ENCODE peak calls at places on chromosomes 1 and 21, in six cellular contexts. O, R, C, T, G and U are unnamed samples.

GRCh38 chr21:39014751-39015150 is 168.5 kb downstream of the PSMG1 start:
- DNase-seq in O (no peak), T (no peak), G (peak), C (no peak), R (no peak), U (no peak)

GRCh38 chr1:165114022-165114888 is 242.3 kb downstream of the LMX1A start:
- DNase-seq in G (peak), R (peak), T (peak), C (no peak), O (peak), U (peak)

GRCh38 chr21:22993822-22994574 is 1995.8 kb downstream of the NCAM2 start:
- DNase-seq in R (no peak), C (no peak), T (no peak), O (no peak), G (no peak), U (no peak)

GRCh38 chr1:147794570-147794969 is 34.2 kb upstream of the GJA5 start:
- DNase-seq in G (no peak), O (no peak), R (no peak), T (no peak), C (no peak), U (no peak)

GRCh38 chr1:39204441-39205081 is at the start of gene MACF1:
- DNase-seq in O (peak), T (peak), G (peak), C (no peak), R (peak), U (peak)

GRCh38 chr21:43315244-43316137 is 111.4 kb downstream of the SIK1 start:
- DNase-seq in C (no peak), O (no peak), G (no peak), R (no peak), T (no peak), U (no peak)

GRCh38 chr21:46626536-46627302 is 8.8 kb upstream of the PRMT2 start:
- DNase-seq in R (no peak), T (no peak), C (no peak), G (no peak), O (no peak), U (no peak)

GRCh38 chr1:12287869-12288268 is 58.0 kb downstream of the VPS13D start:
- DNase-seq in C (no peak), G (no peak), T (no peak), O (no peak), R (no peak), U (no peak)

GRCh38 chr1:197921235-197922069 is 4.3 kb downstream of the LHX9 start:
- DNase-seq in O (no peak), T (no peak), G (no peak), R (no peak), C (no peak), U (peak)

GRCh38 chr1:38558055-38558454 is 301.5 kb downstream of the RRAGC start:
- DNase-seq in G (no peak), R (no peak), O (no peak), T (no peak), C (no peak), U (no peak)

GRCh38 chr1:84796201-84796600 is 96.8 kb downstream of the LPAR3 start:
- DNase-seq in C (no peak), T (no peak), R (no peak), O (no peak), G (no peak), U (no peak)

GRCh38 chr1:5890346-5891106 is 101.7 kb downstream of the NPHP4 start:
- DNase-seq in R (no peak), T (no peak), G (no peak), C (no peak), O (no peak), U (no peak)

GRCh38 chr1:18144921-18145699 is 37.5 kb downstream of the IGSF21 start:
- DNase-seq in T (no peak), R (no peak), O (no peak), G (no peak), C (no peak), U (no peak)

GRCh38 chr1:64343105-64343960 is 126.6 kb upstream of the CACHD1 start:
- DNase-seq in R (no peak), G (peak), C (no peak), T (no peak), O (no peak), U (no peak)

GRCh38 chr1:162372159-162373071 is 4.2 kb downstream of the SPATA46 start:
- DNase-seq in O (no peak), T (no peak), G (no peak), C (no peak), R (no peak), U (peak)

GRCh38 chr1:5973771-5974170 is 18.5 kb downstream of the NPHP4 start:
- DNase-seq in O (no peak), T (no peak), G (no peak), C (no peak), R (no peak), U (no peak)

GRCh38 chr21:19343711-19344110 is 940.1 kb upstream of the TMPRSS15 start:
- DNase-seq in C (no peak), R (no peak), G (no peak), T (no peak), O (no peak), U (no peak)

GRCh38 chr21:42208801-42209490 is 10.0 kb upstream of the ABCG1 start:
- DNase-seq in G (no peak), C (no peak), R (no peak), O (peak), T (no peak), U (no peak)

GRCh38 chr1:51514733-51515132 is 4.3 kb downstream of the EPS15 start:
- DNase-seq in G (no peak), O (no peak), R (no peak), T (no peak), C (no peak), U (no peak)

GRCh38 chr1:168958562-168959289 is 147.8 kb upstream of the ATP1B1 start:
- DNase-seq in G (no peak), T (no peak), C (no peak), R (no peak), O (no peak), U (no peak)

GRCh38 chr1:82343381-82343780 is 542.6 kb downstream of the ADGRL2 start:
- DNase-seq in G (no peak), C (no peak), R (no peak), T (no peak), O (no peak), U (no peak)

GRCh38 chr1:95308276-95308675 is 74.3 kb downstream of the RWDD3 start:
- DNase-seq in G (no peak), O (no peak), C (no peak), T (no peak), R (no peak), U (no peak)

GRCh38 chr1:11286735-11287410 is 13.9 kb downstream of the UBIAD1 start:
- DNase-seq in T (no peak), G (peak), C (no peak), O (no peak), R (no peak), U (no peak)

GRCh38 chr1:90204780-90205179 is 209.9 kb downstream of the ZNF326 start:
- DNase-seq in T (no peak), O (no peak), R (no peak), C (no peak), G (no peak), U (no peak)

GRCh38 chr1:189859385-189859977 is 618.2 kb downstream of the BRINP3 start:
- DNase-seq in O (no peak), R (no peak), T (no peak), G (no peak), C (no peak), U (peak)

GRCh38 chr1:92329356-92330129 is 30.7 kb downstream of the RPAP2 start:
- DNase-seq in G (peak), C (no peak), O (no peak), R (no peak), T (no peak), U (no peak)

GRCh38 chr1:7902478-7903084 is 38.1 kb downstream of the TNFRSF9 start:
- DNase-seq in C (no peak), O (peak), R (peak), G (peak), T (peak), U (peak)

GRCh38 chr1:212442408-212442807 is 9.7 kb downstream of the NENF start:
- DNase-seq in G (no peak), C (no peak), T (no peak), R (no peak), O (no peak), U (no peak)

GRCh38 chr1:82225407-82226197 is 424.9 kb downstream of the ADGRL2 start:
- DNase-seq in C (no peak), R (no peak), O (no peak), G (no peak), T (no peak), U (no peak)

GRCh38 chr1:232283864-232284263 is 346.1 kb downstream of the SIPA1L2 start:
- DNase-seq in C (no peak), O (no peak), T (no peak), R (no peak), G (no peak), U (no peak)

GRCh38 chr1:194052514-194053333 is 866.3 kb upstream of the B3GALT2 start:
- DNase-seq in R (no peak), C (no peak), T (no peak), G (no peak), O (no peak), U (no peak)

GRCh38 chr1:76053021-76053420 is 21.5 kb upstream of the ST6GALNAC3 start:
- DNase-seq in O (no peak), T (no peak), G (no peak), R (no peak), C (no peak), U (no peak)

GRCh38 chr1:92443893-92444292 is 42.8 kb downstream of the GFI1 start:
- DNase-seq in C (no peak), T (no peak), G (no peak), R (no peak), O (no peak), U (no peak)

GRCh38 chr1:3474016-3474415 is 19.6 kb downstream of the ARHGEF16 start:
- DNase-seq in C (no peak), G (no peak), T (no peak), O (no peak), R (no peak), U (no peak)

DNA sequence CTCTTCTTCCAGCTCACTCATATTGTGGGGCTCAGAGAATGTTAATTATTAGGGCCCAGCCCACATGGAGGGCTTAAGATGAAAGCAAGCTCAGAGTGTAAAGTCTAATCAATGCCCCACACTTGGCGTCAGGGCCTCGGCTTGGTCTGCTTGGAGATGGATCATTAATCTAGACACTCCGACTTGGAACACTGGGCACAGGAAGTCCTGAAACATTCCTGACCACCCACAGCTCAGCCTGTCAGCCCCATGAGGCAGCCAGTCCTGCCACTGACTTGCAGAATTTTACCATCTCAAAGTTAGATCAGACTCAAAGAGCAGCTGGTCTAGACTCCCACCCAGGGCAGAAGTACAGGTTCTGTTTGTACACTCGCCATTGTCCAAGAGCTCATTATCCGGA is 69.8 kb upstream of the TRABD2B start:
- DNase-seq in R (no peak), T (no peak), C (no peak), G (no peak), O (peak), U (no peak)
- TF ChIP-seq POLR2A in R (no peak), T (no peak), C (no peak), G (no peak), O (no peak), U (no peak)

DNA sequence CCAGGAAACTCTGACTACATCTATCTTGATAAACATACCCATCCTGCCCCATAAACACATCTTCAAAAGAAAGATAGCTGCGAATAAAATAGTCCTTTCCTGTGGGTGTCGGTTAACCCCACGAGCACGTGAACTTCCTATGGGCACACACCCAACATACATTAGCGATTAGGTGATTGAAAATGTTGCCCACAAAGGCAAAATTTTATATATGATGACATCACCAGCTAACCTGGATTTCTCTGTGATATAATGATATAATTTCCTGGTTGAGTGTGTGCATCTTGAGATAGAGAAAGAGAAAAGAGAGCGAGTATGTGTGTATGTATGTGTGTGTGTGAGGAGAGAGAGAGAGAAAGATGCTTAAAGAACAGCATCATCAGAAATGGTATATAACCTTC is 296.1 kb downstream of the PTPRC start:
- DNase-seq in O (no peak), T (no peak), R (no peak), C (no peak), G (peak), U (peak)
- TF ChIP-seq POLR2A in O (no peak), T (no peak), R (no peak), C (no peak), G (no peak), U (peak)

GRCh38 chr1:161020573-161021167 is at the start of gene F11R:
- DNase-seq in O (peak), G (no peak), T (peak), R (no peak), C (no peak), U (peak)
- TF ChIP-seq POLR2A in O (peak), G (no peak), T (no peak), R (no peak), C (no peak), U (peak)

GRCh38 chr1:152511596-152511995 is 993 bp downstream of the LCE5A start:
- DNase-seq in R (no peak), O (no peak), T (no peak), C (no peak), G (no peak), U (no peak)
- TF ChIP-seq POLR2A in R (no peak), O (no peak), T (no peak), C (no peak), G (no peak), U (no peak)

GRCh38 chr1:43358746-43359693 is at the start of gene CDC20:
- DNase-seq in O (peak), R (peak), G (peak), C (peak), T (peak), U (peak)
- TF ChIP-seq POLR2A in O (no peak), R (no peak), G (no peak), C (no peak), T (no peak), U (peak)

GRCh38 chr1:167723707-167724323 is 2.0 kb downstream of the MPZL1 start:
- DNase-seq in T (no peak), G (no peak), O (no peak), C (no peak), R (no peak), U (peak)

GRCh38 chr1:167722152-167722869 is 529 bp downstream of the MPZL1 start:
- DNase-seq in O (peak), R (no peak), G (peak), C (no peak), T (peak), U (peak)

GRCh38 chr1:167720965-167721616 is 691 bp upstream of the MPZL1 start:
- DNase-seq in R (peak), C (no peak), O (peak), T (peak), G (peak), U (peak)

GRCh38 chr1:167722870-167723251 is 1.1 kb downstream of the MPZL1 start:
- DNase-seq in T (no peak), C (no peak), O (no peak), G (no peak), R (no peak), U (no peak)

DNA sequence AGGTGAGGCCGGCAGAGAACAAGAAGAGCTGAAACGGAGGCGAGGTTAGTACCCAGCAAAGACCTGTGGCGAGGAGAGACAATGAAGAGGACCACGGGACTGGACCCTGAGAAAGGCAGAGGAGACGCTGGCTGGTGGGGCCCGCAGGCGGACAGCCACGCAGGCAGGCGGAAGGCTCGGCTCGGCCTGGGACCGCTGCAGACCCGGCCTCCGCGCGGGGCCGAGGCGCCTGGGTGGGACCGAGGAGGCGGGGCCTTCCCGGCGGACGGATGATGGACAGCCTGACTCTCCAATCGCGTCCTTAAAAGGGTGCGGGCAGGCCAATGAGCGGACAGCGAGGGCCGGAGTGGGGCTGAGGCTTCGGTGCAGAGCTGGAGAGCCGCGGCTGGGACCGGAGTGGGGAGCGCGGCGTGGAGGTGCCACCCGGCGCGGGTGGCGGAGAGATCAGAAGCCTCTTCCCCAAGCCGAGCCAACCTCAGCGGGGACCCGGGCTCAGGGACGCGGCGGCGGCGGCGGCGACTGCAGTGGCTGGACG is at the start of gene MPZL1:
- DNase-seq in R (peak), T (peak), C (peak), O (peak), G (peak), U (peak)
- TF ChIP-seq POLR2A in R (peak), T (peak), C (no peak), O (peak), G (peak), U (peak)

DNA sequence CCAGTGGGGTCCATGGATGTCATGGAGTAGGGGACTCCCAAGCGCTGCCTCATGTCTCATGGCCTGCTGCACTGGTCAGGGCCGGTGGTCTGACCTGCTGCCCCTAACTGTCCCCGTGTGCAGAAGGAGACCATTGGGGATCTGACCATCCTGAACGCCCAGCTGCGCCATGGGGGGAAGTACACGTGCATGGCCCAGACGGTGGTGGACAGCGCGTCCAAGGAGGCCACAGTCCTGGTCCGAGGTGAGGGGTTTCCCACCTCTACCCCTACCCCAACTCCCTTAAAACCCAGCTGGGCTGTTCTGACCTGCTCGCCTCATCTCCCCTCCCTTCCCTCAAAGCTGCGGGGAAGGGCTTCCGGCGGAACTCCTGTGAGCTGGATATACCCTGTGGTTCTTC is 18.6 kb downstream of the TMEM81 start:
- DNase-seq in T (no peak), C (no peak), R (no peak), G (no peak), O (no peak), U (no peak)
- TF ChIP-seq POLR2A in T (no peak), C (no peak), R (no peak), G (no peak), O (no peak), U (no peak)

GRCh38 chr1:156803086-156803851 is 13.4 kb downstream of the SH2D2A start:
- DNase-seq in C (no peak), O (no peak), R (no peak), T (no peak), G (no peak), U (no peak)
- TF ChIP-seq POLR2A in C (no peak), O (no peak), R (no peak), T (no peak), G (no peak), U (no peak)

GRCh38 chr1:2392071-2392442 is 416 bp downstream of the RER1 start:
- DNase-seq in R (no peak), G (no peak), T (no peak), C (no peak), O (no peak), U (peak)

GRCh38 chr1:2391034-2391384 is 345 bp downstream of the MORN1 start:
- DNase-seq in T (no peak), R (no peak), G (no peak), C (no peak), O (no peak), U (peak)

GRCh38 chr1:2389644-2390043 is 1.7 kb downstream of the MORN1 start:
- DNase-seq in R (no peak), C (no peak), O (no peak), T (no peak), G (no peak), U (no peak)

GRCh38 chr1:2392686-2393085 is 1.0 kb downstream of the RER1 start:
- DNase-seq in R (no peak), T (no peak), O (no peak), C (no peak), G (no peak), U (no peak)

GRCh38 chr1:2391385-2392070 is at the start of the genes MORN1 and RER1:
- DNase-seq in G (peak), R (peak), C (peak), T (peak), O (peak), U (peak)
- TF ChIP-seq POLR2A in G (peak), R (peak), C (peak), T (peak), O (peak), U (peak)

GRCh38 chr1:36151133-36151844 is 2.0 kb upstream of the TRAPPC3 start:
- DNase-seq in T (no peak), R (no peak), C (no peak), G (no peak), O (no peak), U (no peak)

GRCh38 chr1:36149973-36150295 is 648 bp upstream of the TRAPPC3 start:
- DNase-seq in G (no peak), T (no peak), R (no peak), O (no peak), C (no peak), U (peak)

GRCh38 chr1:36150296-36151132 is 1.2 kb upstream of the TRAPPC3 start:
- DNase-seq in T (peak), R (peak), G (peak), O (peak), C (peak), U (peak)

GRCh38 chr1:36149237-36149972 is at the start of gene TRAPPC3:
- DNase-seq in R (peak), O (peak), C (peak), T (peak), G (peak), U (peak)

DNA sequence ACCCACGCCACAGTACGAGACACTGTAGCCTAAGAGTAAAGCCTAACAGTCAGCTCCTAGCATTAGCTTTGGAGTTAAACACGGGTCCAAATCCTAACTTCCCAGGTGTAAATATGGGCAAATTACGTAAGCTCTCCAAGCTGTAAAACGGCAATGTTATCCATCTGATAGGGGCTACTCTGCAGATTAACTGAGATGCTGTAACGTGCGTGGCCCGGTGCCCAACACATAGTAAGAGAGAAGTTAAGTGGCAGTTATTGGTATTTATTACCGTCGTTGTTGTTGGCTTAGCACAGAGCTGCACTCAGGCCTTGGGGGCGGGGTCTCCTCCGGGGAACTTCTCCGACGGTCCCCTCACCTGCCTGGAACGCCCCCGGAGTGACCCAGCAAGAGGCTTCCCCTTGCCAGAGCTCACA is 457 bp downstream of the TRAPPC3 start:
- DNase-seq in C (no peak), O (no peak), G (no peak), R (no peak), T (no peak), U (no peak)
- TF ChIP-seq POLR2A in C (no peak), O (no peak), G (no peak), R (no peak), T (no peak), U (no peak)